ENCODE peak calls at places on chromosomes 11 and 22, in seven cellular contexts. Z is HCT116, Y is H1, U is SK-N-SH, J is K562, I is HepG2, V is GM12878. X is an unnamed sample.

GRCh38 chr11:43923327-43924111 is 18.9 kb upstream of the C11orf96 start:
- DNase-seq in Z (no peak), Y (no peak), U (peak), J (no peak), I (no peak), V (no peak), X (no peak)

GRCh38 chr22:49849161-49850020 is 4.3 kb upstream of the ZBED4 start:
- DNase-seq in Z (no peak), Y (no peak), U (peak), J (no peak), I (no peak), V (no peak), X (no peak)

GRCh38 chr11:130634981-130635473 is 186.6 kb downstream of the ADAMTS15 start:
- DNase-seq in Z (no peak), Y (no peak), U (no peak), J (no peak), I (peak), V (no peak), X (no peak)

GRCh38 chr11:59611570-59612565 is 3.7 kb downstream of the OSBP start:
- DNase-seq in Z (no peak), Y (no peak), U (no peak), J (no peak), I (peak), V (no peak), X (peak)

GRCh38 chr11:126354631-126355323 is 709 bp upstream of the ST3GAL4 start:
- DNase-seq in Z (no peak), Y (no peak), U (no peak), J (peak), I (no peak), V (no peak), X (no peak)

GRCh38 chr11:44868455-44869421 is 81.9 kb downstream of the TP53I11 start:
- DNase-seq in Z (no peak), Y (no peak), U (no peak), J (no peak), I (no peak), V (no peak), X (no peak)

GRCh38 chr22:22403306-22403705 is 105.2 kb downstream of the ZNF280B start:
- DNase-seq in Z (no peak), Y (no peak), U (no peak), J (no peak), I (no peak), V (no peak), X (no peak)

GRCh38 chr11:13308704-13309103 is 31.1 kb downstream of the BMAL1 start:
- DNase-seq in Z (no peak), Y (no peak), U (no peak), J (no peak), I (no peak), V (no peak), X (no peak)

GRCh38 chr11:42996742-42997307 is 315.0 kb upstream of the API5 start:
- DNase-seq in Z (no peak), Y (no peak), U (no peak), J (no peak), I (no peak), V (no peak), X (no peak)

GRCh38 chr22:49481651-49482399 is 345.8 kb downstream of the BRD1 start:
- DNase-seq in Z (no peak), Y (no peak), U (no peak), J (no peak), I (no peak), V (no peak), X (peak)

GRCh38 chr11:126384449-126385070 is 29.1 kb downstream of the ST3GAL4 start:
- DNase-seq in Z (no peak), Y (no peak), U (no peak), J (no peak), I (no peak), V (no peak), X (no peak)

GRCh38 chr11:65003282-65003681 is 6.5 kb upstream of the BATF2 start:
- DNase-seq in Z (no peak), Y (no peak), U (no peak), J (no peak), I (no peak), V (no peak), X (peak)

GRCh38 chr11:9787981-9788521 is 124.2 kb downstream of the SWAP70 start:
- DNase-seq in Z (no peak), Y (no peak), U (no peak), J (no peak), I (no peak), V (no peak), X (no peak)

GRCh38 chr22:39349506-39349966 is 255 bp upstream of the SYNGR1 start:
- DNase-seq in Z (no peak), Y (peak), U (peak), J (peak), I (no peak), V (no peak), X (no peak)

GRCh38 chr22:22111267-22111751 is 128.7 kb upstream of the TOP3B start:
- DNase-seq in Z (no peak), Y (no peak), U (no peak), J (peak), I (no peak), V (peak), X (no peak)

GRCh38 chr11:68959465-68960298 is 21.1 kb downstream of the MRGPRD start:
- DNase-seq in Z (no peak), Y (no peak), U (peak), J (no peak), I (no peak), V (no peak), X (no peak)
- TF ChIP-seq JUND in Z (no peak), Y (no peak), U (no peak), J (no peak), I (no peak), V (no peak), X (no peak)

GRCh38 chr22:48044484-48045060 is 1282.1 kb downstream of the TBC1D22A start:
- DNase-seq in Z (no peak), Y (peak), U (no peak), J (no peak), I (no peak), V (no peak), X (no peak)
- TF ChIP-seq JUND in Z (no peak), Y (no peak), U (no peak), J (no peak), I (no peak), V (no peak), X (no peak)

GRCh38 chr11:98729118-98729517 is 291.6 kb upstream of the CNTN5 start:
- DNase-seq in Z (no peak), Y (no peak), U (no peak), J (no peak), I (no peak), V (no peak), X (no peak)

GRCh38 chr11:98734686-98735085 is 286.1 kb upstream of the CNTN5 start:
- DNase-seq in Z (no peak), Y (no peak), U (no peak), J (no peak), I (no peak), V (no peak), X (peak)

GRCh38 chr11:98728421-98728820 is 292.3 kb upstream of the CNTN5 start:
- DNase-seq in Z (no peak), Y (no peak), U (no peak), J (no peak), I (no peak), V (no peak), X (no peak)

GRCh38 chr11:98736813-98737212 is 283.9 kb upstream of the CNTN5 start:
- DNase-seq in Z (no peak), Y (no peak), U (no peak), J (no peak), I (no peak), V (no peak), X (no peak)

GRCh38 chr11:98732947-98733346 is 287.8 kb upstream of the CNTN5 start:
- DNase-seq in Z (no peak), Y (no peak), U (no peak), J (no peak), I (no peak), V (no peak), X (no peak)
- TF ChIP-seq JUND in Z (no peak), Y (no peak), U (no peak), J (no peak), I (no peak), V (no peak), X (no peak)

GRCh38 chr11:95461348-95461747 is 230.3 kb upstream of the SESN3 start:
- DNase-seq in Z (no peak), Y (no peak), U (no peak), J (no peak), I (no peak), V (no peak), X (no peak)

GRCh38 chr11:95459268-95460040 is 228.5 kb upstream of the SESN3 start:
- DNase-seq in Z (no peak), Y (no peak), U (peak), J (no peak), I (no peak), V (no peak), X (no peak)

GRCh38 chr11:95465887-95466286 is 234.9 kb upstream of the SESN3 start:
- DNase-seq in Z (no peak), Y (no peak), U (no peak), J (no peak), I (no peak), V (no peak), X (no peak)

GRCh38 chr11:95466406-95466805 is 235.4 kb upstream of the SESN3 start:
- DNase-seq in Z (no peak), Y (no peak), U (no peak), J (no peak), I (no peak), V (no peak), X (no peak)

DNA sequence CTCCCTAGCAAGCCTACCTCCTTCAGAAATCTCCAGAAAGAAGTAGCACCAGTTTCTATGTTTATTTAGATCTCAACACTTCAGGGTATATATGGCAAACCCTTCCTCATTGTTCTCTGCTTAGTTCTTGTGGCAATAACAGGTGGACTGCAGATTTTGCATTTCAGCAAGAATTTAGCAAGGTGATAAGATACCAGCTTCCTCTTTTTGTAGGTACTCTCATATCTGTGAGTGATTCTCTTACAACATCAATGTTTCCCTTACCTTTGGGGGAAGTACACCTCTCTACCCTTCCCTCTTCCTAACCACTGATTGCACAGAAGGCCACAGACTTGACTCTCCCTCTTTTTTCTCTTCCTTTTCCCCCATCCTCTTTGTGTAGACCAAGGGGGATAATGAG is 230.9 kb upstream of the SESN3 start:
- DNase-seq in Z (no peak), Y (no peak), U (no peak), J (no peak), I (no peak), V (no peak), X (no peak)
- TF ChIP-seq JUND in Z (no peak), Y (no peak), U (no peak), J (no peak), I (no peak), V (no peak), X (no peak)

GRCh38 chr11:124867700-124868099 is 2.5 kb downstream of the ROBO3 start:
- DNase-seq in Z (peak), Y (no peak), U (peak), J (peak), I (peak), V (no peak), X (peak)
- TF ChIP-seq JUND in Z (no peak), Y (no peak), U (no peak), J (no peak), I (no peak), V (no peak), X (no peak)

DNA sequence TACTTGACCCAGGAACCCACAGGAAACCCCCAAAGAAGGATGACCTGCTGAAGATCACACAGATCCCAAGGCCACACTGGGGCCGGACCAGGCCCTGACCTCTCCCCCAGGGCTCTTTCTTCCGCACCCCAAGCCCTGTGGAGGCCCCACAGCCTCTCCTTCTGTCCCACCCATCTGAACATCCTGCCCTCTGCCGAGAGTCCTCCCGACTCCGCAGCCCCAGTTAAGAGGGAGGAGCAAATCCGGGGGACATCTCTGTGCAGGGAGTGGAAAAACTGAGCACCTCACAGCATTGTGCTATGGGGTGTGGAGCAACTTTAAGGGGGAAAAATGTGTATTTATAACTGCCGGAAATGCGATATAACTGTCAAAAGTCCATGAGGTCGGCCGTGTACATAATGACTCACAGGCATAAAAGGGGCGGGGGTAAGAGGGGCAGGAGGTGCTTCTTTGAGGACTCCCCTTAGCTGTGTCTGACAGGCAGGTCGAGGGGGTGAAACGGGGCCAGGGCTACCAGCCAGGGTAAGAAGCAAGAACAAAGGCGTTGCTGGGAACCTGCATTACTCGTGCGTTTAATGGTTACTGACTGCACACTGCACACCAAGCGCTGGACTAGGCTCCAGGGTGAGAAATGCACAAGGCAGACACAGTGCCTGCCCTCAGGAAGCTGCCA is 57.2 kb downstream of the WNT11 start:
- DNase-seq in Z (no peak), Y (no peak), U (no peak), J (no peak), I (peak), V (no peak), X (no peak)
- TF ChIP-seq JUND in Z (no peak), Y (no peak), U (no peak), J (no peak), I (peak), V (no peak), X (no peak)

X was measured in T47D.